ENCODE peak calls at places on chromosomes 4 and X, in nine cellular contexts. One of them, this sample, is unnamed. For H3K79me2, the result is how much of the 10 kb centered on the place peaks cover.

GRCh38 chr4:6491235-6491634 is 18.8 kb upstream of the PPP2R2C start:
- DNase-seq in neural progenitor cell: no peak
- DNase-seq in OCI-LY7: no peak
- DNase-seq in SK-N-SH: no peak
- DNase-seq in HCT116: no peak
- DNase-seq in GM23338: no peak
- DNase-seq in MM.1S: no peak
- DNase-seq in hepatocyte: no peak
- DNase-seq in PC-3: no peak
- DNase-seq in this sample: no peak

GRCh38 chrX:10039821-10040793 is 72.9 kb downstream of the CLDN34 start:
- DNase-seq in HCT116: no peak
- DNase-seq in neural progenitor cell: peak
- DNase-seq in GM23338: no peak
- DNase-seq in OCI-LY7: no peak
- DNase-seq in hepatocyte: no peak
- DNase-seq in SK-N-SH: no peak
- DNase-seq in MM.1S: no peak
- DNase-seq in PC-3: peak
- DNase-seq in this sample: peak

GRCh38 chr4:140052050-140052449 is 101.9 kb downstream of the MAML3 start:
- DNase-seq in PC-3: peak
- DNase-seq in OCI-LY7: peak
- DNase-seq in GM23338: peak
- DNase-seq in MM.1S: peak
- DNase-seq in HCT116: peak
- DNase-seq in hepatocyte: peak
- DNase-seq in neural progenitor cell: peak
- DNase-seq in SK-N-SH: no peak
- DNase-seq in this sample: peak

GRCh38 chr4:83438719-83439118 is 16.9 kb downstream of the HELQ start:
- DNase-seq in MM.1S: no peak
- DNase-seq in neural progenitor cell: no peak
- DNase-seq in GM23338: no peak
- DNase-seq in PC-3: peak
- DNase-seq in SK-N-SH: no peak
- DNase-seq in HCT116: no peak
- DNase-seq in hepatocyte: no peak
- DNase-seq in OCI-LY7: no peak
- DNase-seq in this sample: peak

GRCh38 chr4:3489451-3489962 is 26.4 kb downstream of the DOK7 start:
- DNase-seq in MM.1S: no peak
- DNase-seq in SK-N-SH: peak
- DNase-seq in PC-3: no peak
- DNase-seq in GM23338: peak
- DNase-seq in HCT116: no peak
- DNase-seq in hepatocyte: no peak
- DNase-seq in OCI-LY7: no peak
- DNase-seq in neural progenitor cell: peak
- DNase-seq in this sample: peak

GRCh38 chr4:4248885-4249203 is 821 bp upstream of the TMEM128 start:
- DNase-seq in neural progenitor cell: no peak
- DNase-seq in OCI-LY7: no peak
- DNase-seq in MM.1S: no peak
- DNase-seq in hepatocyte: no peak
- DNase-seq in PC-3: no peak
- DNase-seq in HCT116: no peak
- DNase-seq in GM23338: no peak
- DNase-seq in SK-N-SH: peak
- DNase-seq in this sample: peak

GRCh38 chr4:181264908-181265307 is 978.3 kb upstream of the TENM3 start:
- DNase-seq in neural progenitor cell: peak
- DNase-seq in hepatocyte: no peak
- DNase-seq in PC-3: no peak
- DNase-seq in MM.1S: no peak
- DNase-seq in SK-N-SH: no peak
- DNase-seq in OCI-LY7: no peak
- DNase-seq in GM23338: peak
- DNase-seq in HCT116: no peak
- DNase-seq in this sample: no peak

GRCh38 chrX:129980043-129980442 is 2.4 kb upstream of the BCORL1 start:
- DNase-seq in SK-N-SH: peak
- DNase-seq in GM23338: no peak
- DNase-seq in PC-3: no peak
- DNase-seq in neural progenitor cell: peak
- DNase-seq in hepatocyte: peak
- DNase-seq in MM.1S: no peak
- DNase-seq in OCI-LY7: no peak
- DNase-seq in HCT116: no peak
- DNase-seq in this sample: peak

GRCh38 chr4:2060578-2061207 is 1.6 kb downstream of the NAT8L start:
- DNase-seq in PC-3: no peak
- DNase-seq in SK-N-SH: peak
- DNase-seq in MM.1S: no peak
- DNase-seq in GM23338: peak
- DNase-seq in neural progenitor cell: peak
- DNase-seq in hepatocyte: peak
- DNase-seq in OCI-LY7: no peak
- DNase-seq in HCT116: no peak
- DNase-seq in this sample: peak

GRCh38 chr4:33467291-33467690 is 2747.1 kb downstream of the PCDH7 start:
- DNase-seq in SK-N-SH: no peak
- DNase-seq in MM.1S: no peak
- DNase-seq in hepatocyte: no peak
- DNase-seq in neural progenitor cell: no peak
- DNase-seq in HCT116: no peak
- DNase-seq in OCI-LY7: no peak
- DNase-seq in GM23338: peak
- DNase-seq in PC-3: no peak
- DNase-seq in this sample: no peak

GRCh38 chr4:173370130-173370476 is 651 bp upstream of the SAP30 start:
- DNase-seq in HCT116: no peak
- DNase-seq in MM.1S: no peak
- DNase-seq in GM23338: no peak
- DNase-seq in SK-N-SH: peak
- DNase-seq in PC-3: no peak
- DNase-seq in neural progenitor cell: no peak
- DNase-seq in OCI-LY7: peak
- DNase-seq in hepatocyte: no peak
- DNase-seq in this sample: no peak

GRCh38 chr4:183638436-183638835 is 20.5 kb downstream of the RWDD4 start:
- DNase-seq in OCI-LY7: no peak
- DNase-seq in neural progenitor cell: no peak
- DNase-seq in PC-3: peak
- DNase-seq in HCT116: no peak
- DNase-seq in hepatocyte: no peak
- DNase-seq in GM23338: no peak
- DNase-seq in MM.1S: no peak
- DNase-seq in SK-N-SH: no peak
- DNase-seq in this sample: peak

GRCh38 chrX:18895157-18895952 is 88.6 kb downstream of the PHKA2 start:
- DNase-seq in MM.1S: no peak
- DNase-seq in GM23338: no peak
- DNase-seq in hepatocyte: peak
- DNase-seq in OCI-LY7: no peak
- DNase-seq in neural progenitor cell: no peak
- DNase-seq in PC-3: no peak
- DNase-seq in HCT116: no peak
- DNase-seq in SK-N-SH: peak
- DNase-seq in this sample: peak

GRCh38 chrX:139077303-139078131 is 366.0 kb upstream of the FGF13 start:
- DNase-seq in HCT116: no peak
- DNase-seq in OCI-LY7: no peak
- DNase-seq in MM.1S: no peak
- DNase-seq in SK-N-SH: no peak
- DNase-seq in neural progenitor cell: no peak
- DNase-seq in PC-3: peak
- DNase-seq in hepatocyte: peak
- DNase-seq in GM23338: no peak
- DNase-seq in this sample: peak

GRCh38 chr4:151700566-151701316 is 60.1 kb downstream of the GATB start:
- DNase-seq in GM23338: no peak
- DNase-seq in OCI-LY7: no peak
- DNase-seq in neural progenitor cell: no peak
- DNase-seq in SK-N-SH: no peak
- DNase-seq in HCT116: no peak
- DNase-seq in PC-3: no peak
- DNase-seq in hepatocyte: no peak
- DNase-seq in MM.1S: no peak
- DNase-seq in this sample: no peak

GRCh38 chrX:71870337-71871098 is 40.1 kb upstream of the NHSL2 start:
- DNase-seq in SK-N-SH: no peak
- DNase-seq in neural progenitor cell: peak
- DNase-seq in GM23338: peak
- DNase-seq in OCI-LY7: peak
- DNase-seq in MM.1S: peak
- DNase-seq in hepatocyte: peak
- DNase-seq in PC-3: peak
- DNase-seq in HCT116: peak
- DNase-seq in this sample: peak

GRCh38 chr4:146507607-146508006 is 14.1 kb downstream of the SLC10A7 start:
- DNase-seq in hepatocyte: no peak
- DNase-seq in OCI-LY7: no peak
- DNase-seq in MM.1S: no peak
- DNase-seq in GM23338: no peak
- DNase-seq in HCT116: no peak
- DNase-seq in SK-N-SH: no peak
- DNase-seq in PC-3: no peak
- DNase-seq in neural progenitor cell: no peak
- DNase-seq in this sample: no peak

GRCh38 chrX:77723684-77724083 is 62.3 kb downstream of the ATRX start:
- DNase-seq in neural progenitor cell: no peak
- DNase-seq in SK-N-SH: no peak
- DNase-seq in hepatocyte: no peak
- DNase-seq in MM.1S: no peak
- DNase-seq in OCI-LY7: no peak
- DNase-seq in GM23338: no peak
- DNase-seq in PC-3: no peak
- DNase-seq in HCT116: no peak
- DNase-seq in this sample: no peak

GRCh38 chrX:77719388-77719787 is 66.6 kb downstream of the ATRX start:
- DNase-seq in hepatocyte: no peak
- DNase-seq in MM.1S: no peak
- DNase-seq in SK-N-SH: no peak
- DNase-seq in GM23338: no peak
- DNase-seq in OCI-LY7: no peak
- DNase-seq in PC-3: no peak
- DNase-seq in neural progenitor cell: no peak
- DNase-seq in HCT116: no peak
- DNase-seq in this sample: no peak
- H3K79me2 ChIP-seq in hepatocyte: half or more
- H3K79me2 ChIP-seq in MM.1S: half or more
- H3K79me2 ChIP-seq in SK-N-SH: half or more
- H3K79me2 ChIP-seq in GM23338: half or more
- H3K79me2 ChIP-seq in OCI-LY7: half or more
- H3K79me2 ChIP-seq in PC-3: half or more
- H3K79me2 ChIP-seq in neural progenitor cell: half or more
- H3K79me2 ChIP-seq in HCT116: under half
- H3K79me2 ChIP-seq in this sample: half or more

GRCh38 chrX:17710836-17711235 is 26.5 kb upstream of the SCML1 start:
- DNase-seq in OCI-LY7: no peak
- DNase-seq in SK-N-SH: no peak
- DNase-seq in PC-3: no peak
- DNase-seq in hepatocyte: peak
- DNase-seq in MM.1S: no peak
- DNase-seq in GM23338: no peak
- DNase-seq in neural progenitor cell: no peak
- DNase-seq in HCT116: no peak
- DNase-seq in this sample: no peak
- TF ChIP-seq EZH2phosphoT487 in OCI-LY7: no peak
- TF ChIP-seq EZH2phosphoT487 in SK-N-SH: no peak
- TF ChIP-seq EZH2phosphoT487 in PC-3: no peak
- TF ChIP-seq EZH2phosphoT487 in hepatocyte: no peak
- TF ChIP-seq EZH2phosphoT487 in MM.1S: no peak
- TF ChIP-seq EZH2phosphoT487 in GM23338: no peak
- TF ChIP-seq EZH2phosphoT487 in neural progenitor cell: no peak
- TF ChIP-seq EZH2phosphoT487 in HCT116: no peak
- TF ChIP-seq EZH2phosphoT487 in this sample: no peak

DNA sequence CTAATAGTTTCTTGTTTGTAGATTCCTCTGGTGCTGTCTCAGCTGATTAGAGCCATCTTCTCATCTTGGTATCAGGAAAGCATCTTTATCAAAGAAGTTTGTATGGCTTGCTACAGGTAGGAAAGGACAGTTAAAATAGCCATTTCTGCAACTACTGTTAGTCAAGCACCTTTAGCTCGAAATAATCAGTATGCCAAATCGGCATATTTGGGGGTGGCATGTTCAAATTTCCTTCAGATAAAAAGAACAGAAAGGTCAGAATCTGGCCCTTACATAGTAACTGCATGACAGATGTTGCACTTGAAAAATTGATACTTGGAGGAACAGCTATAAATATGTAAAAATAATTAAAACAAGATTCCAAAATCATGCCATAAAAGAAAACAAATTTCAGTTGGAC is 4.8 kb downstream of the C4orf46 start:
- DNase-seq in PC-3: no peak
- DNase-seq in GM23338: no peak
- DNase-seq in SK-N-SH: no peak
- DNase-seq in HCT116: no peak
- DNase-seq in MM.1S: no peak
- DNase-seq in hepatocyte: no peak
- DNase-seq in neural progenitor cell: no peak
- DNase-seq in OCI-LY7: no peak
- DNase-seq in this sample: no peak
- H3K79me2 ChIP-seq in PC-3: under half
- H3K79me2 ChIP-seq in GM23338: under half
- H3K79me2 ChIP-seq in SK-N-SH: half or more
- H3K79me2 ChIP-seq in HCT116: under half
- H3K79me2 ChIP-seq in MM.1S: under half
- H3K79me2 ChIP-seq in hepatocyte: under half
- H3K79me2 ChIP-seq in neural progenitor cell: half or more
- H3K79me2 ChIP-seq in OCI-LY7: under half
- H3K79me2 ChIP-seq in this sample: under half

GRCh38 chr4:87975466-87975865 is at the start of gene SPP1:
- DNase-seq in neural progenitor cell: peak
- DNase-seq in hepatocyte: peak
- DNase-seq in SK-N-SH: peak
- DNase-seq in HCT116: no peak
- DNase-seq in MM.1S: peak
- DNase-seq in GM23338: peak
- DNase-seq in OCI-LY7: peak
- DNase-seq in PC-3: no peak
- DNase-seq in this sample: peak
- TF ChIP-seq EZH2phosphoT487 in neural progenitor cell: no peak
- TF ChIP-seq EZH2phosphoT487 in hepatocyte: no peak
- TF ChIP-seq EZH2phosphoT487 in SK-N-SH: no peak
- TF ChIP-seq EZH2phosphoT487 in HCT116: no peak
- TF ChIP-seq EZH2phosphoT487 in MM.1S: no peak
- TF ChIP-seq EZH2phosphoT487 in GM23338: no peak
- TF ChIP-seq EZH2phosphoT487 in OCI-LY7: no peak
- TF ChIP-seq EZH2phosphoT487 in PC-3: no peak
- TF ChIP-seq EZH2phosphoT487 in this sample: no peak